ENCODE peak calls at places on chromosomes 16 and 17, in nine cellular contexts. One of them, this sample, is unnamed.

GRCh38 chr16:12300490-12300889 is 324.0 kb downstream of the SNX29 start:
- DNase-seq in nephron progenitor cell: no peak
- DNase-seq in NCI-H524: no peak
- DNase-seq in AG08396: no peak
- DNase-seq in head of caudate nucleus: no peak
- DNase-seq in tibial nerve: no peak
- DNase-seq in left ventricle myocardium inferior: no peak
- DNase-seq in activated T-cell treated with anti-CD3 and anti-CD28 coated beads for 1 hour: no peak
- DNase-seq in T-helper 2 cell: no peak
- DNase-seq in this sample: no peak

GRCh38 chr16:61412562-61412961 is 623.7 kb downstream of the CDH8 start:
- DNase-seq in head of caudate nucleus: no peak
- DNase-seq in left ventricle myocardium inferior: no peak
- DNase-seq in activated T-cell treated with anti-CD3 and anti-CD28 coated beads for 1 hour: no peak
- DNase-seq in nephron progenitor cell: no peak
- DNase-seq in NCI-H524: no peak
- DNase-seq in T-helper 2 cell: no peak
- DNase-seq in tibial nerve: no peak
- DNase-seq in AG08396: no peak
- DNase-seq in this sample: no peak

GRCh38 chr17:73439597-73439996 is 127.8 kb upstream of the CDC42EP4 start:
- DNase-seq in tibial nerve: no peak
- DNase-seq in left ventricle myocardium inferior: no peak
- DNase-seq in nephron progenitor cell: no peak
- DNase-seq in head of caudate nucleus: no peak
- DNase-seq in activated T-cell treated with anti-CD3 and anti-CD28 coated beads for 1 hour: no peak
- DNase-seq in T-helper 2 cell: no peak
- DNase-seq in AG08396: no peak
- DNase-seq in NCI-H524: no peak
- DNase-seq in this sample: no peak

GRCh38 chr17:43169561-43170139 is 1.4 kb upstream of the NBR1 start:
- DNase-seq in tibial nerve: no peak
- DNase-seq in head of caudate nucleus: peak; percentile 24
- DNase-seq in NCI-H524: peak; percentile 44
- DNase-seq in AG08396: peak; percentile 27
- DNase-seq in left ventricle myocardium inferior: peak; percentile 19
- DNase-seq in activated T-cell treated with anti-CD3 and anti-CD28 coated beads for 1 hour: no peak
- DNase-seq in nephron progenitor cell: peak; percentile 35
- DNase-seq in T-helper 2 cell: no peak
- DNase-seq in this sample: no peak

GRCh38 chr16:66604376-66605176 is at the start of gene CMTM3:
- DNase-seq in left ventricle myocardium inferior: peak; percentile 75
- DNase-seq in tibial nerve: peak; percentile 59
- DNase-seq in head of caudate nucleus: peak; percentile 43
- DNase-seq in T-helper 2 cell: peak; percentile 63
- DNase-seq in AG08396: peak; percentile 89
- DNase-seq in nephron progenitor cell: peak; percentile 87
- DNase-seq in activated T-cell treated with anti-CD3 and anti-CD28 coated beads for 1 hour: peak; percentile 66
- DNase-seq in NCI-H524: peak; percentile 46
- DNase-seq in this sample: peak; percentile 72

GRCh38 chr17:50469671-50470305 is 1.1 kb upstream of the CHAD start:
- DNase-seq in tibial nerve: no peak
- DNase-seq in activated T-cell treated with anti-CD3 and anti-CD28 coated beads for 1 hour: no peak
- DNase-seq in head of caudate nucleus: no peak
- DNase-seq in left ventricle myocardium inferior: no peak
- DNase-seq in AG08396: no peak
- DNase-seq in nephron progenitor cell: no peak
- DNase-seq in T-helper 2 cell: no peak
- DNase-seq in NCI-H524: no peak
- DNase-seq in this sample: no peak

GRCh38 chr16:77273815-77274214 is 74.6 kb downstream of the SYCE1L start:
- DNase-seq in AG08396: no peak
- DNase-seq in activated T-cell treated with anti-CD3 and anti-CD28 coated beads for 1 hour: no peak
- DNase-seq in nephron progenitor cell: no peak
- DNase-seq in T-helper 2 cell: no peak
- DNase-seq in tibial nerve: no peak
- DNase-seq in head of caudate nucleus: no peak
- DNase-seq in NCI-H524: peak; percentile 7
- DNase-seq in left ventricle myocardium inferior: no peak
- DNase-seq in this sample: no peak

GRCh38 chr16:89167425-89167941 is 4.1 kb upstream of the CDH15 start:
- DNase-seq in nephron progenitor cell: peak; percentile 99
- DNase-seq in T-helper 2 cell: peak; percentile 74
- DNase-seq in activated T-cell treated with anti-CD3 and anti-CD28 coated beads for 1 hour: peak; percentile 92
- DNase-seq in head of caudate nucleus: peak; percentile 86
- DNase-seq in NCI-H524: peak; percentile 93
- DNase-seq in AG08396: peak; percentile 92
- DNase-seq in left ventricle myocardium inferior: peak; percentile 78
- DNase-seq in tibial nerve: peak; percentile 67
- DNase-seq in this sample: peak; percentile 82

This sample was measured in CD8-positive, alpha-beta T cell.